ENCODE peak calls at places on chromosomes 11 and 22, in six cellular contexts. One of them, this sample, is unnamed.

GRCh38 chr11:30281476-30282288 is 41.2 kb upstream of the ARL14EP start:
- DNase-seq in lower leg skin: no peak
- DNase-seq in uterus: no peak
- DNase-seq in body of pancreas: no peak
- DNase-seq in IMR-90: no peak
- DNase-seq in right lobe of liver: no peak
- DNase-seq in this sample: no peak

GRCh38 chr11:47178737-47179654 is 2.3 kb upstream of the ARFGAP2 start:
- DNase-seq in lower leg skin: no peak
- DNase-seq in uterus: no peak
- DNase-seq in body of pancreas: no peak
- DNase-seq in IMR-90: no peak
- DNase-seq in right lobe of liver: no peak
- DNase-seq in this sample: no peak

GRCh38 chr22:48444320-48445112 is 1383.2 kb downstream of the BRD1 start:
- DNase-seq in lower leg skin: no peak
- DNase-seq in uterus: no peak
- DNase-seq in body of pancreas: no peak
- DNase-seq in IMR-90: no peak
- DNase-seq in right lobe of liver: no peak
- DNase-seq in this sample: no peak

GRCh38 chr11:14612624-14613023 is 31.0 kb upstream of the PDE3B start:
- DNase-seq in lower leg skin: no peak
- DNase-seq in uterus: no peak
- DNase-seq in body of pancreas: no peak
- DNase-seq in IMR-90: no peak
- DNase-seq in right lobe of liver: no peak
- DNase-seq in this sample: no peak

GRCh38 chr22:33105501-33105911 is 47.3 kb upstream of the SYN3 start:
- DNase-seq in lower leg skin: peak; percentile 18
- DNase-seq in uterus: peak; percentile 42
- DNase-seq in body of pancreas: no peak
- DNase-seq in IMR-90: peak; percentile 28
- DNase-seq in right lobe of liver: no peak
- DNase-seq in this sample: no peak

GRCh38 chr22:31477329-31477728 is 12.3 kb downstream of the EIF4ENIF1 start:
- DNase-seq in lower leg skin: no peak
- DNase-seq in uterus: no peak
- DNase-seq in body of pancreas: no peak
- DNase-seq in IMR-90: no peak
- DNase-seq in right lobe of liver: no peak
- DNase-seq in this sample: no peak

GRCh38 chr11:61022311-61023085 is 51.0 kb downstream of the CD6 start:
- DNase-seq in lower leg skin: no peak
- DNase-seq in uterus: no peak
- DNase-seq in body of pancreas: no peak
- DNase-seq in IMR-90: no peak
- DNase-seq in right lobe of liver: no peak
- DNase-seq in this sample: peak; percentile 37

GRCh38 chr11:82682003-82682751 is 51.5 kb downstream of the FAM181B start:
- DNase-seq in lower leg skin: no peak
- DNase-seq in uterus: no peak
- DNase-seq in body of pancreas: peak; percentile 10
- DNase-seq in IMR-90: peak; percentile 75
- DNase-seq in right lobe of liver: no peak
- DNase-seq in this sample: no peak

GRCh38 chr11:78742430-78742829 is 167.8 kb upstream of the NARS2 start:
- DNase-seq in lower leg skin: peak; percentile 71
- DNase-seq in uterus: no peak
- DNase-seq in body of pancreas: peak; percentile 95
- DNase-seq in IMR-90: peak; percentile 6
- DNase-seq in right lobe of liver: peak; percentile 88
- DNase-seq in this sample: peak; percentile 66

GRCh38 chr11:130653838-130654601 is 205.6 kb downstream of the ADAMTS15 start:
- DNase-seq in lower leg skin: peak; percentile 50
- DNase-seq in uterus: peak; percentile 47
- DNase-seq in body of pancreas: peak; percentile 72
- DNase-seq in IMR-90: peak; percentile 40
- DNase-seq in right lobe of liver: peak; percentile 95
- DNase-seq in this sample: no peak

GRCh38 chr11:124934862-124935547 is 842 bp downstream of the HEPACAM start:
- DNase-seq in lower leg skin: no peak
- DNase-seq in uterus: no peak
- DNase-seq in body of pancreas: no peak
- DNase-seq in IMR-90: peak; percentile 96
- DNase-seq in right lobe of liver: no peak
- DNase-seq in this sample: no peak

GRCh38 chr11:8709002-8709672 is 26.5 kb downstream of the RPL27A start:
- DNase-seq in lower leg skin: peak; percentile 74
- DNase-seq in uterus: peak; percentile 97
- DNase-seq in body of pancreas: peak; percentile 67
- DNase-seq in IMR-90: peak; percentile 95
- DNase-seq in right lobe of liver: peak; percentile 77
- DNase-seq in this sample: no peak

GRCh38 chr11:27390959-27391326 is 27.9 kb upstream of the CCDC34 start:
- DNase-seq in lower leg skin: no peak
- DNase-seq in uterus: no peak
- DNase-seq in body of pancreas: no peak
- DNase-seq in IMR-90: peak; percentile 83
- DNase-seq in right lobe of liver: no peak
- DNase-seq in this sample: no peak

GRCh38 chr11:63917685-63918523 is 940 bp upstream of the RCOR2 start:
- DNase-seq in lower leg skin: no peak
- DNase-seq in uterus: peak; percentile 72
- DNase-seq in body of pancreas: peak; percentile 65
- DNase-seq in IMR-90: no peak
- DNase-seq in right lobe of liver: no peak
- DNase-seq in this sample: peak; percentile 68

GRCh38 chr11:63914896-63915681 is 1.9 kb downstream of the RCOR2 start:
- DNase-seq in lower leg skin: no peak
- DNase-seq in uterus: no peak
- DNase-seq in body of pancreas: no peak
- DNase-seq in IMR-90: no peak
- DNase-seq in right lobe of liver: no peak
- DNase-seq in this sample: no peak

GRCh38 chr11:63915961-63916836 is 765 bp downstream of the RCOR2 start:
- DNase-seq in lower leg skin: no peak
- DNase-seq in uterus: peak; percentile 57
- DNase-seq in body of pancreas: peak; percentile 48
- DNase-seq in IMR-90: no peak
- DNase-seq in right lobe of liver: no peak
- DNase-seq in this sample: no peak

GRCh38 chr11:63918576-63919171 is 1.7 kb upstream of the RCOR2 start:
- DNase-seq in lower leg skin: no peak
- DNase-seq in uterus: no peak
- DNase-seq in body of pancreas: no peak
- DNase-seq in IMR-90: no peak
- DNase-seq in right lobe of liver: no peak
- DNase-seq in this sample: no peak

GRCh38 chr11:63916837-63917684 is at the start of gene RCOR2:
- DNase-seq in lower leg skin: no peak
- DNase-seq in uterus: peak; percentile 84
- DNase-seq in body of pancreas: peak; percentile 80
- DNase-seq in IMR-90: peak; percentile 80
- DNase-seq in right lobe of liver: no peak
- DNase-seq in this sample: peak; percentile 63
- TF ChIP-seq POLR2A in lower leg skin: no peak
- TF ChIP-seq POLR2A in uterus: peak; percentile 12
- TF ChIP-seq POLR2A in body of pancreas: no peak
- TF ChIP-seq POLR2A in IMR-90: no peak
- TF ChIP-seq POLR2A in right lobe of liver: no peak
- TF ChIP-seq POLR2A in this sample: no peak

GRCh38 chr11:35138058-35138457 is 913 bp upstream of the CD44 start:
- DNase-seq in lower leg skin: no peak
- DNase-seq in uterus: no peak
- DNase-seq in body of pancreas: no peak
- DNase-seq in IMR-90: no peak
- DNase-seq in right lobe of liver: no peak
- DNase-seq in this sample: no peak
- H3K4me3 ChIP-seq in lower leg skin: no peak overlapping the region
- H3K4me3 ChIP-seq in uterus: no peak overlapping the region
- H3K4me3 ChIP-seq in body of pancreas: no peak overlapping the region
- H3K4me3 ChIP-seq in IMR-90: peak overlapping the region; percentile 74
- H3K4me3 ChIP-seq in right lobe of liver: no peak overlapping the region
- H3K4me3 ChIP-seq in this sample: no peak overlapping the region

GRCh38 chr22:20108757-20109230 is 7.1 kb upstream of the RANBP1 start:
- DNase-seq in lower leg skin: no peak
- DNase-seq in uterus: no peak
- DNase-seq in body of pancreas: no peak
- DNase-seq in IMR-90: no peak
- DNase-seq in right lobe of liver: no peak
- DNase-seq in this sample: no peak

GRCh38 chr22:20111045-20111688 is 4.7 kb upstream of the RANBP1 start:
- DNase-seq in lower leg skin: no peak
- DNase-seq in uterus: no peak
- DNase-seq in body of pancreas: no peak
- DNase-seq in IMR-90: peak; percentile 5
- DNase-seq in right lobe of liver: no peak
- DNase-seq in this sample: peak; percentile 32

GRCh38 chr22:20107951-20108756 is 7.8 kb upstream of the RANBP1 start:
- DNase-seq in lower leg skin: no peak
- DNase-seq in uterus: no peak
- DNase-seq in body of pancreas: no peak
- DNase-seq in IMR-90: no peak
- DNase-seq in right lobe of liver: no peak
- DNase-seq in this sample: no peak

GRCh38 chr22:20110359-20110985 is 5.4 kb upstream of the RANBP1 start:
- DNase-seq in lower leg skin: no peak
- DNase-seq in uterus: no peak
- DNase-seq in body of pancreas: no peak
- DNase-seq in IMR-90: no peak
- DNase-seq in right lobe of liver: no peak
- DNase-seq in this sample: peak; percentile 15

GRCh38 chr22:20109411-20110358 is 6.2 kb upstream of the RANBP1 start:
- DNase-seq in lower leg skin: no peak
- DNase-seq in uterus: no peak
- DNase-seq in body of pancreas: no peak
- DNase-seq in IMR-90: no peak
- DNase-seq in right lobe of liver: no peak
- DNase-seq in this sample: no peak
- TF ChIP-seq POLR2A in lower leg skin: no peak
- TF ChIP-seq POLR2A in uterus: no peak
- TF ChIP-seq POLR2A in body of pancreas: no peak
- TF ChIP-seq POLR2A in IMR-90: no peak
- TF ChIP-seq POLR2A in right lobe of liver: no peak
- TF ChIP-seq POLR2A in this sample: no peak

GRCh38 chr11:107856981-107857517 is 1.5 kb downstream of the SLC35F2 start:
- DNase-seq in lower leg skin: peak; percentile 27
- DNase-seq in uterus: peak; percentile 21
- DNase-seq in body of pancreas: no peak
- DNase-seq in IMR-90: no peak
- DNase-seq in right lobe of liver: no peak
- DNase-seq in this sample: peak; percentile 74
- H3K4me3 ChIP-seq in lower leg skin: no peak overlapping the region
- H3K4me3 ChIP-seq in uterus: no peak overlapping the region
- H3K4me3 ChIP-seq in body of pancreas: no peak overlapping the region
- H3K4me3 ChIP-seq in IMR-90: no peak overlapping the region
- H3K4me3 ChIP-seq in right lobe of liver: no peak overlapping the region
- H3K4me3 ChIP-seq in this sample: no peak overlapping the region

GRCh38 chr11:73403541-73403940 is 27.3 kb downstream of the RELT start:
- DNase-seq in lower leg skin: no peak
- DNase-seq in uterus: no peak
- DNase-seq in body of pancreas: no peak
- DNase-seq in IMR-90: no peak
- DNase-seq in right lobe of liver: no peak
- DNase-seq in this sample: no peak
- TF ChIP-seq POLR2A in lower leg skin: no peak
- TF ChIP-seq POLR2A in uterus: no peak
- TF ChIP-seq POLR2A in body of pancreas: no peak
- TF ChIP-seq POLR2A in IMR-90: no peak
- TF ChIP-seq POLR2A in right lobe of liver: no peak
- TF ChIP-seq POLR2A in this sample: no peak

GRCh38 chr22:50280022-50280707 is 10.0 kb upstream of the MAPK11 start:
- DNase-seq in lower leg skin: no peak
- DNase-seq in uterus: no peak
- DNase-seq in body of pancreas: no peak
- DNase-seq in IMR-90: no peak
- DNase-seq in right lobe of liver: no peak
- DNase-seq in this sample: no peak

GRCh38 chr22:50281384-50281760 is 11.2 kb upstream of the MAPK11 start:
- DNase-seq in lower leg skin: no peak
- DNase-seq in uterus: no peak
- DNase-seq in body of pancreas: no peak
- DNase-seq in IMR-90: no peak
- DNase-seq in right lobe of liver: no peak
- DNase-seq in this sample: no peak

GRCh38 chr22:50281957-50282356 is 11.8 kb upstream of the MAPK11 start:
- DNase-seq in lower leg skin: no peak
- DNase-seq in uterus: no peak
- DNase-seq in body of pancreas: peak; percentile 64
- DNase-seq in IMR-90: no peak
- DNase-seq in right lobe of liver: no peak
- DNase-seq in this sample: no peak

GRCh38 chr22:50282361-50283144 is 12.4 kb upstream of the MAPK11 start:
- DNase-seq in lower leg skin: no peak
- DNase-seq in uterus: no peak
- DNase-seq in body of pancreas: peak; percentile 81
- DNase-seq in IMR-90: peak; percentile 77
- DNase-seq in right lobe of liver: no peak
- DNase-seq in this sample: no peak

GRCh38 chr22:50280708-50281383 is 10.7 kb upstream of the MAPK11 start:
- DNase-seq in lower leg skin: no peak
- DNase-seq in uterus: no peak
- DNase-seq in body of pancreas: no peak
- DNase-seq in IMR-90: no peak
- DNase-seq in right lobe of liver: no peak
- DNase-seq in this sample: no peak
- H3K4me3 ChIP-seq in lower leg skin: no peak overlapping the region
- H3K4me3 ChIP-seq in uterus: no peak overlapping the region
- H3K4me3 ChIP-seq in body of pancreas: no peak overlapping the region
- H3K4me3 ChIP-seq in IMR-90: no peak overlapping the region
- H3K4me3 ChIP-seq in right lobe of liver: no peak overlapping the region
- H3K4me3 ChIP-seq in this sample: no peak overlapping the region

DNA sequence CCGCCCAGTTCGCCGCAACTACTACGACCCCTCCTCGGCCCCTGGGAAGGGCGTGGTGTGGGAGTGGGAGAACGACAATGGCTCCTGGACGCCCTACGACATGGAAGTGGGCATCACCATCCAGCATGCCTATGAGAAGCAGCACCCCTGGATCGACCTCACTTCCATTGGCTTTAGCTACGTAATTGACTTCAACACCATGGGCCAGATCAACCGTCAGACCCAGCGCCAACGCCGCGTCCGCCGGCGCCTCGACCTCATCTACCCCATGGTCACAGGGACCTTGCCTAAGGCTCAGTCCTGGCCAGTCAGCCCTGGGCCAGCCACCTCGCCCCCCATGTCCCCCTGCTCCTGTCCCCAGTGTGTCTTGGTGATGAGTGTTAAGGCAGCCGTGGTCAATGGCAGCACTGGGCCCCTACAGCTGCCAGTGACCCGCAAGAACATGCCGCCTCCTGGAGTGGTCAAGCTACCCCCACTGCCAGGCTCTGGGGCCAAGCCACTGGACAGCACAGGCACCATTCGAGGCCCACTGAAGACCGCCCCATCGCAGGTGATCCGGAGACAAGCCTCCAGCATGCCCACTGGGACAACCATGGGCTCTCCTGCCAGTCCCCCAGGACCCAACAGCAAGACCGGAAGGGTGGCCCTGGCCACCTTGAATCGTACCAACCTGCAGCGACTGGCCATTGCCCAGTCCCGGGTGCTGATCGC is 10.0 kb downstream of the DTX4 start:
- DNase-seq in lower leg skin: no peak
- DNase-seq in uterus: no peak
- DNase-seq in body of pancreas: no peak
- DNase-seq in IMR-90: no peak
- DNase-seq in right lobe of liver: no peak
- DNase-seq in this sample: no peak
- TF ChIP-seq POLR2A in lower leg skin: no peak
- TF ChIP-seq POLR2A in uterus: no peak
- TF ChIP-seq POLR2A in body of pancreas: no peak
- TF ChIP-seq POLR2A in IMR-90: no peak
- TF ChIP-seq POLR2A in right lobe of liver: no peak
- TF ChIP-seq POLR2A in this sample: no peak

This sample was measured in Peyer's patch.